ENCODE peak calls at places on chromosomes 6 and 20, in nine cellular contexts. One of them, this sample, is unnamed.

GRCh38 chr20:8326196-8326595 is 194.1 kb downstream of the PLCB1 start:
- DNase-seq in CD8-positive, alpha-beta T cell: no peak
- DNase-seq in astrocyte of the spinal cord: no peak
- DNase-seq in cardiac muscle cell: no peak
- DNase-seq in B cell: no peak
- DNase-seq in osteocyte: no peak
- DNase-seq in neural progenitor cell: no peak
- DNase-seq in bronchial epithelial cell: no peak
- DNase-seq in H1: no peak
- DNase-seq in this sample: no peak

GRCh38 chr20:61967300-61967699 is 98.4 kb downstream of the TAF4 start:
- DNase-seq in CD8-positive, alpha-beta T cell: no peak
- DNase-seq in bronchial epithelial cell: no peak
- DNase-seq in B cell: no peak
- DNase-seq in astrocyte of the spinal cord: no peak
- DNase-seq in neural progenitor cell: no peak
- DNase-seq in H1: no peak
- DNase-seq in cardiac muscle cell: no peak
- DNase-seq in osteocyte: peak; percentile 56
- DNase-seq in this sample: no peak

GRCh38 chr20:2261105-2261504 is 34.7 kb upstream of the TGM3 start:
- DNase-seq in B cell: no peak
- DNase-seq in CD8-positive, alpha-beta T cell: no peak
- DNase-seq in osteocyte: no peak
- DNase-seq in bronchial epithelial cell: no peak
- DNase-seq in astrocyte of the spinal cord: no peak
- DNase-seq in cardiac muscle cell: no peak
- DNase-seq in neural progenitor cell: no peak
- DNase-seq in H1: no peak
- DNase-seq in this sample: no peak

GRCh38 chr6:128410584-128410983 is 109.8 kb downstream of the PTPRK start:
- DNase-seq in CD8-positive, alpha-beta T cell: no peak
- DNase-seq in neural progenitor cell: no peak
- DNase-seq in bronchial epithelial cell: no peak
- DNase-seq in osteocyte: no peak
- DNase-seq in H1: no peak
- DNase-seq in astrocyte of the spinal cord: no peak
- DNase-seq in B cell: no peak
- DNase-seq in cardiac muscle cell: no peak
- DNase-seq in this sample: no peak

GRCh38 chr6:33981421-33981820 is 164.5 kb downstream of the GRM4 start:
- DNase-seq in CD8-positive, alpha-beta T cell: no peak
- DNase-seq in cardiac muscle cell: no peak
- DNase-seq in osteocyte: peak; percentile 65
- DNase-seq in neural progenitor cell: no peak
- DNase-seq in B cell: peak; percentile 26
- DNase-seq in astrocyte of the spinal cord: no peak
- DNase-seq in bronchial epithelial cell: no peak
- DNase-seq in H1: peak; percentile 22
- DNase-seq in this sample: no peak

GRCh38 chr6:24743265-24743943 is 24.4 kb upstream of the C6orf62 start:
- DNase-seq in CD8-positive, alpha-beta T cell: no peak
- DNase-seq in B cell: no peak
- DNase-seq in cardiac muscle cell: no peak
- DNase-seq in osteocyte: no peak
- DNase-seq in neural progenitor cell: no peak
- DNase-seq in H1: no peak
- DNase-seq in bronchial epithelial cell: peak; percentile 99
- DNase-seq in astrocyte of the spinal cord: peak; percentile 96
- DNase-seq in this sample: peak; percentile 99

GRCh38 chr6:131979515-131980337 is 28.6 kb upstream of the CCN2 start:
- DNase-seq in bronchial epithelial cell: no peak
- DNase-seq in osteocyte: no peak
- DNase-seq in B cell: no peak
- DNase-seq in H1: no peak
- DNase-seq in cardiac muscle cell: no peak
- DNase-seq in neural progenitor cell: no peak
- DNase-seq in astrocyte of the spinal cord: peak; percentile 98
- DNase-seq in CD8-positive, alpha-beta T cell: no peak
- DNase-seq in this sample: peak; percentile 88

GRCh38 chr20:58710481-58711265 is 18.1 kb downstream of the NPEPL1 start:
- DNase-seq in CD8-positive, alpha-beta T cell: no peak
- DNase-seq in bronchial epithelial cell: no peak
- DNase-seq in neural progenitor cell: peak; percentile 20
- DNase-seq in osteocyte: peak; percentile 80
- DNase-seq in B cell: no peak
- DNase-seq in H1: peak; percentile 43
- DNase-seq in astrocyte of the spinal cord: no peak
- DNase-seq in cardiac muscle cell: no peak
- DNase-seq in this sample: no peak

GRCh38 chr6:25893778-25894177 is 19.7 kb upstream of the SLC17A3 start:
- DNase-seq in neural progenitor cell: no peak
- DNase-seq in astrocyte of the spinal cord: no peak
- DNase-seq in cardiac muscle cell: no peak
- DNase-seq in CD8-positive, alpha-beta T cell: no peak
- DNase-seq in bronchial epithelial cell: no peak
- DNase-seq in osteocyte: no peak
- DNase-seq in B cell: no peak
- DNase-seq in H1: no peak
- DNase-seq in this sample: no peak

GRCh38 chr6:25895773-25896172 is 21.7 kb upstream of the SLC17A3 start:
- DNase-seq in H1: no peak
- DNase-seq in osteocyte: no peak
- DNase-seq in bronchial epithelial cell: no peak
- DNase-seq in B cell: no peak
- DNase-seq in cardiac muscle cell: peak; percentile 57
- DNase-seq in neural progenitor cell: no peak
- DNase-seq in CD8-positive, alpha-beta T cell: no peak
- DNase-seq in astrocyte of the spinal cord: no peak
- DNase-seq in this sample: no peak

GRCh38 chr6:25886066-25886465 is 12.0 kb upstream of the SLC17A3 start:
- DNase-seq in astrocyte of the spinal cord: no peak
- DNase-seq in cardiac muscle cell: no peak
- DNase-seq in B cell: no peak
- DNase-seq in bronchial epithelial cell: no peak
- DNase-seq in osteocyte: no peak
- DNase-seq in H1: no peak
- DNase-seq in neural progenitor cell: no peak
- DNase-seq in CD8-positive, alpha-beta T cell: no peak
- DNase-seq in this sample: no peak

GRCh38 chr6:25892877-25893276 is 18.8 kb upstream of the SLC17A3 start:
- DNase-seq in astrocyte of the spinal cord: no peak
- DNase-seq in osteocyte: no peak
- DNase-seq in bronchial epithelial cell: no peak
- DNase-seq in B cell: no peak
- DNase-seq in neural progenitor cell: no peak
- DNase-seq in cardiac muscle cell: no peak
- DNase-seq in CD8-positive, alpha-beta T cell: no peak
- DNase-seq in H1: no peak
- DNase-seq in this sample: no peak

DNA sequence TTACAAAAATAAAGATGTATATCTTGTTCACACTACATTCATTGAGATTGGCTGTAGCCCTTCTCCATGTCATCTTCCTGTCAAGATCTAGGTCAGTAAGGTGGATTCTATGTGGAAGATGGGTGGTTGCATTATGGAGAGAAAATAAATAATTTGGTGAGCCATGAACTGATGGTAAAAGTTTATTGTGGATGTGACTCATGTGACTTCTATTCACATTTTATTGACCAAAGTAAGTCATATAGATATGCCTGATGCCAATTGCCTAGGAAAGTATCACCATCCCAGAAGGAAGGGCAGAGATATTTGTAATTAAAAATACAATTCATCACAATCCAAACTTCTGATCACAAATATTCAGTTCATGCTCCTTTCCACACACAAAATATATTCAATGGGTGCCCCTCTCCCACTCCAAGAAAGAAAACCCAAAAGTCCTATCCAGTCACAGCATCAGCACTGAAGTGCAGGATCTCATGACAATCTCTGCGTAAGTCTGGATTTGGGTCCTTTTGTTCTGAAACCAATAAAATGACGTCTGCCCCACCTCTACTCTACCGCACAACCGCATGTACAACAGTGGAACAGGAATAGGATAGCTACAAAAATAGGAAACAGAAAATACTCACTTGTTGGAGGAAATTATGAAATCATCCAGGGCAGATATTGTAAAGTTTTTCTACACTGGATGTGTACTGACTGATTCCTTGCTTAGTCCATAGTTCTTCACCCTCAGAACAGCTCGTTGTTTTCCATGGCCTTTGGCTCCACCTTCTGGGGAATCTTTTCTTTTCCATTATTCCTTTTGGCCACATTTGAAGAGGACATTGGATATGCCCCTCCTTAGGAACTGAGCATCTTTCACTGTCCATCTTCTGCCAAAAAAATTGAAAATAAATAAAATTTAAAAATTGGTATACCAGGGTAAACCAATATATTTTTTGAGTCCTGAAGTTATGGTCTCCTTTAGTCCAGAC is 16.1 kb upstream of the SLC17A3 start:
- DNase-seq in CD8-positive, alpha-beta T cell: no peak
- DNase-seq in osteocyte: no peak
- DNase-seq in cardiac muscle cell: peak; percentile 67
- DNase-seq in bronchial epithelial cell: peak; percentile 46
- DNase-seq in neural progenitor cell: peak; percentile 66
- DNase-seq in H1: no peak
- DNase-seq in B cell: no peak
- DNase-seq in astrocyte of the spinal cord: peak; percentile 14
- DNase-seq in this sample: peak; percentile 67
- TF ChIP-seq CTCF in CD8-positive, alpha-beta T cell: no peak
- TF ChIP-seq CTCF in osteocyte: peak; percentile 63
- TF ChIP-seq CTCF in cardiac muscle cell: peak; percentile 57
- TF ChIP-seq CTCF in bronchial epithelial cell: peak; percentile 36
- TF ChIP-seq CTCF in neural progenitor cell: peak; percentile 81
- TF ChIP-seq CTCF in H1: no peak
- TF ChIP-seq CTCF in B cell: no peak
- TF ChIP-seq CTCF in astrocyte of the spinal cord: no peak
- TF ChIP-seq CTCF in this sample: peak; percentile 61

DNA sequence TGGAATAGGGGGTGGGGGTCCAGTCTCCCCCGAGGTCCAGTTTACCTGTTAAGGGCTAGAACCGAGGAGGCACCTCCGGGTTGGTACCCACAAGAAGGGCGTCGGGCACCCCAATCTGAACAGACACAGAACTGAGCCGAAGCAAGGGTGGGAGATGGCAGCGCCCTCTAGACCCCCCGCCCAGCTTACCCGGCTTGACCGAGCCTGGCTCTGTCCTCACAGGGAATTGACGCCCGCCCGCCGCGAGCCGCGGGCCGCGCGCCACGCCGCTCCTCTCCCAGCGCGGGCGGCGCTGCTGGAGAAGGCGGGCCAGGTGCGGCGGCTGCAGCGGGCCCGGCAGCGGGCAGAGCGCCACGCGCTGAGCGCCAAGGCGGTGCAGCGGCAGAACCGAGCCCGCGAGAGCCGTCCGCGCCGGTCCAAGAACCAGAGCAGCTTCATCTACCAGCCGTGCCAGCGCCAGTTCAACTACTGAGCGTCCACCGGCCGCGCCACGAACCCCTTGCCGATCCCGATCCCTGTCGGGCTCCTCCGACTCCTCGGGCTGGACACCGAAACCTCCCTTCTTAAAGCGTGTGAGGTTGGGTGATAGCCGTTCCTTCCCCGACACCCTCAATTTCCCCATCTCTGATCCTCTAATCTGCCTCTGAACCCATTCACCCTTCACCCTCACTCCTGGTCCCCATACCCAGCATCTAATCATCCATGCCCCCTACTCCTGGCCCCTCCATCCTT is 5.9 kb downstream of the TP53INP2 start:
- DNase-seq in osteocyte: peak; percentile 87
- DNase-seq in cardiac muscle cell: peak; percentile 86
- DNase-seq in neural progenitor cell: peak; percentile 90
- DNase-seq in CD8-positive, alpha-beta T cell: peak; percentile 75
- DNase-seq in bronchial epithelial cell: peak; percentile 24
- DNase-seq in astrocyte of the spinal cord: peak; percentile 64
- DNase-seq in H1: no peak
- DNase-seq in B cell: peak; percentile 82
- DNase-seq in this sample: peak; percentile 53
- TF ChIP-seq CTCF in osteocyte: peak; percentile 57
- TF ChIP-seq CTCF in cardiac muscle cell: no peak
- TF ChIP-seq CTCF in neural progenitor cell: peak; percentile 57
- TF ChIP-seq CTCF in CD8-positive, alpha-beta T cell: no peak
- TF ChIP-seq CTCF in bronchial epithelial cell: peak; percentile 37
- TF ChIP-seq CTCF in astrocyte of the spinal cord: peak; percentile 18
- TF ChIP-seq CTCF in H1: no peak
- TF ChIP-seq CTCF in B cell: peak; percentile 61
- TF ChIP-seq CTCF in this sample: peak; percentile 12

DNA sequence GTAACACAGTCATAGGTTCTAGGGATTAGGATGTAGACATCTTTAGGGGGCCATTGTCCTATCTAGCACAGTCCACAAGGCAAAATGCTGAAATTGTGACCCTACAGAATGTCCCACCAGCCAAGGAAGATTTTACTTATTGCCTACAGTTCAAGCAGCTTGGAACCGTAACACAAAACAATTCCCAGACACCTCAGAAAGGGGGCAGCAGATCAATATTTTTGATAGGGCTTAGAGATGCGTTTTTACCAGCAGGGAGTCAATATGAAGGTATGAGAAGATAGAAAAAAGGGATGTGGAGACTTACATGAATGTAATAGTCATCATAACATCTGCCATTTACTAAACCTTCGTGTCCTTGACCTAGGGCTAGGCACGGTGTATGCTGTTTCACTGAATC is 81.0 kb downstream of the TMEM170B start:
- DNase-seq in neural progenitor cell: no peak
- DNase-seq in H1: no peak
- DNase-seq in bronchial epithelial cell: peak; percentile 33
- DNase-seq in astrocyte of the spinal cord: peak; percentile 54
- DNase-seq in CD8-positive, alpha-beta T cell: no peak
- DNase-seq in B cell: no peak
- DNase-seq in osteocyte: no peak
- DNase-seq in cardiac muscle cell: no peak
- DNase-seq in this sample: peak; percentile 27
- TF ChIP-seq CTCF in neural progenitor cell: peak; percentile 57
- TF ChIP-seq CTCF in H1: no peak
- TF ChIP-seq CTCF in bronchial epithelial cell: peak; percentile 20
- TF ChIP-seq CTCF in astrocyte of the spinal cord: peak; percentile 34
- TF ChIP-seq CTCF in CD8-positive, alpha-beta T cell: no peak
- TF ChIP-seq CTCF in B cell: no peak
- TF ChIP-seq CTCF in osteocyte: peak; percentile 48
- TF ChIP-seq CTCF in cardiac muscle cell: peak; percentile 19
- TF ChIP-seq CTCF in this sample: peak; percentile 36

DNA sequence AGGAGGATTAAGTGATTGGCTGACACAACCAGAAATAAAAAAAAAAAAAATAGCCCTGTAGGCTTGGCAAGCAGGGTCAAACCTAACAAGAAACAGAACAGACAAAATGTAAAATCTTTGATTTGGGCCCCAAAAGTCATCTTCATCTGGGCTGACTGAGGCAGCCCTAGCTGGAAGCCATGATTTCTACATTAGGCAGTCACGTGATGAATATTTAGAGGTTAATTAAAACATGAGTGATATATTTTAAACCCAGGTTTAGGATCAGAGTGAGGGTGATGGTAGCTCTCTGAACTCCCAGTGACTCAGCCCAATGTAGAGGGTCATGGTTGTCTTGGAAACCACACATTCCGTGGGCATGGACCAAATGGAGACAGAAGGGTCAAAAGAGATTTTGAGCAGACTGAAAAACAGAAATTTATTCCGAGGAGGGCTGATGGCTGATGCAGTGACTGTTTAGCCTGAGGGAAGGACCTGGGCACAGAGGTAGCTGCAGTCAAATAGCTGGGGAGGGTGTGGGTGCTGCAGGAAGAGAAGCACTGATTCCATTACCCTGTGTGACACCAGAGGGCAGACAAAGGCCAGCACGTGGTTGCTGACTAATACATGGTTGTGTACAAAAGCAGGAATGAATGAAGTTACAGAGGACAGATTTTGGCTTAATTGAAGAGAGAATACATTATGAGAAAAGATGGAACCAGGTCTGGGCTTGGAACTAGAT is 573.1 kb upstream of the CHD6 start:
- DNase-seq in osteocyte: no peak
- DNase-seq in B cell: no peak
- DNase-seq in neural progenitor cell: peak; percentile 26
- DNase-seq in bronchial epithelial cell: peak; percentile 31
- DNase-seq in astrocyte of the spinal cord: no peak
- DNase-seq in H1: no peak
- DNase-seq in cardiac muscle cell: no peak
- DNase-seq in CD8-positive, alpha-beta T cell: no peak
- DNase-seq in this sample: no peak
- TF ChIP-seq CTCF in osteocyte: no peak
- TF ChIP-seq CTCF in B cell: no peak
- TF ChIP-seq CTCF in neural progenitor cell: peak; percentile 41
- TF ChIP-seq CTCF in bronchial epithelial cell: no peak
- TF ChIP-seq CTCF in astrocyte of the spinal cord: no peak
- TF ChIP-seq CTCF in H1: peak; percentile 37
- TF ChIP-seq CTCF in cardiac muscle cell: no peak
- TF ChIP-seq CTCF in CD8-positive, alpha-beta T cell: no peak
- TF ChIP-seq CTCF in this sample: no peak